ENCODE peak calls at places on chromosomes 3 and 15, in four cellular contexts. P is H1, V is IMR-90, A is neuronal stem cell. N is an unnamed sample.

GRCh38 chr15:98440917-98441316 is 207.4 kb upstream of the IGF1R start:
- DNase-seq in P (no peak), V (no peak), A (no peak), N (no peak)

GRCh38 chr3:4261411-4261810 is 41.8 kb upstream of the SETMAR start:
- DNase-seq in P (no peak), V (no peak), A (no peak), N (no peak)

GRCh38 chr15:74050127-74050526 is 32.2 kb downstream of the GOLGA6A start:
- DNase-seq in P (no peak), V (no peak), A (no peak), N (no peak)

GRCh38 chr3:61118830-61119229 is 132.4 kb downstream of the FHIT start:
- DNase-seq in P (no peak), V (no peak), A (no peak), N (no peak)

GRCh38 chr3:2771193-2771592 is 339.0 kb downstream of the IL5RA start:
- DNase-seq in P (no peak), V (no peak), A (no peak), N (no peak)

GRCh38 chr3:188656196-188656982 is 502.4 kb downstream of the LPP start:
- DNase-seq in P (no peak), V (peak), A (no peak), N (peak)

GRCh38 chr3:168249048-168249538 is 153.4 kb upstream of the GOLIM4 start:
- DNase-seq in P (no peak), V (peak), A (no peak), N (no peak)

GRCh38 chr15:66292261-66293084 is 895 bp upstream of the DIS3L start:
- DNase-seq in P (no peak), V (no peak), A (no peak), N (no peak)

GRCh38 chr3:50550079-50550736 is 17.3 kb downstream of the C3orf18 start:
- DNase-seq in P (no peak), V (peak), A (peak), N (peak)

GRCh38 chr3:74500257-74500656 is 114.2 kb downstream of the CNTN3 start:
- DNase-seq in P (no peak), V (peak), A (no peak), N (no peak)

GRCh38 chr3:135528638-135529037 is 436.9 kb upstream of the PPP2R3A start:
- DNase-seq in P (no peak), V (no peak), A (no peak), N (no peak)

GRCh38 chr3:58105196-58105595 is 97.0 kb downstream of the FLNB start:
- DNase-seq in P (no peak), V (no peak), A (no peak), N (peak)

GRCh38 chr3:195885036-195885871 is 23.1 kb downstream of the TNK2 start:
- DNase-seq in P (no peak), V (no peak), A (no peak), N (no peak)

GRCh38 chr15:58701376-58701775 is 48.1 kb downstream of the ADAM10 start:
- DNase-seq in P (no peak), V (no peak), A (no peak), N (no peak)

GRCh38 chr3:44983413-44984040 is 7.5 kb downstream of the EXOSC7 start:
- DNase-seq in P (no peak), V (no peak), A (no peak), N (no peak)

GRCh38 chr3:167941234-167941995 is 154.3 kb downstream of the GOLIM4 start:
- DNase-seq in P (no peak), V (peak), A (no peak), N (peak)

GRCh38 chr15:55514414-55514850 is 6.4 kb upstream of the DNAAF4 start:
- DNase-seq in P (no peak), V (no peak), A (no peak), N (peak)

GRCh38 chr15:31024330-31024729 is 32.9 kb upstream of the MTMR10 start:
- DNase-seq in P (peak), V (peak), A (peak), N (peak)

GRCh38 chr3:148816971-148817519 is 10.6 kb upstream of the CPB1 start:
- DNase-seq in P (no peak), V (no peak), A (no peak), N (no peak)

GRCh38 chr3:27729748-27730611 is 7.9 kb upstream of the EOMES start:
- DNase-seq in P (no peak), V (no peak), A (no peak), N (no peak)

GRCh38 chr3:172125053-172125452 is 85.7 kb downstream of the FNDC3B start:
- DNase-seq in P (no peak), V (no peak), A (no peak), N (no peak)

GRCh38 chr3:45048244-45048643 is 22.1 kb downstream of the CLEC3B start:
- DNase-seq in P (no peak), V (peak), A (no peak), N (no peak)

GRCh38 chr15:99613887-99614642 is 48.3 kb downstream of the MEF2A start:
- DNase-seq in P (no peak), V (peak), A (no peak), N (peak)

GRCh38 chr3:126111566-126112475 is 27.9 kb upstream of the SLC41A3 start:
- DNase-seq in P (no peak), V (no peak), A (no peak), N (no peak)

GRCh38 chr15:79919749-79920511 is 23.1 kb upstream of the MTHFS start:
- DNase-seq in P (no peak), V (no peak), A (no peak), N (no peak)

GRCh38 chr3:146972726-146973125 is 367.6 kb upstream of the PLSCR5 start:
- DNase-seq in P (no peak), V (peak), A (no peak), N (peak)

GRCh38 chr3:194880940-194881925 is 195.6 kb downstream of the FAM43A start:
- DNase-seq in P (no peak), V (no peak), A (no peak), N (no peak)

GRCh38 chr15:90083419-90083818 is 18.8 kb downstream of the IDH2 start:
- DNase-seq in P (no peak), V (no peak), A (no peak), N (no peak)

GRCh38 chr3:113249111-113249510 is 37.8 kb downstream of the BOC start:
- DNase-seq in P (no peak), V (peak), A (no peak), N (peak)

GRCh38 chr3:81799403-81799802 is 38.0 kb upstream of the GBE1 start:
- DNase-seq in P (no peak), V (no peak), A (no peak), N (no peak)

GRCh38 chr3:32419766-32420137 is 28.1 kb downstream of the CMTM7 start:
- DNase-seq in P (no peak), V (no peak), A (no peak), N (no peak)

GRCh38 chr3:169365993-169366915 is 297.3 kb downstream of the MECOM start:
- DNase-seq in P (no peak), V (no peak), A (no peak), N (no peak)

GRCh38 chr15:68272797-68273271 is 4.7 kb upstream of the FEM1B start:
- DNase-seq in P (no peak), V (peak), A (no peak), N (no peak)

DNA sequence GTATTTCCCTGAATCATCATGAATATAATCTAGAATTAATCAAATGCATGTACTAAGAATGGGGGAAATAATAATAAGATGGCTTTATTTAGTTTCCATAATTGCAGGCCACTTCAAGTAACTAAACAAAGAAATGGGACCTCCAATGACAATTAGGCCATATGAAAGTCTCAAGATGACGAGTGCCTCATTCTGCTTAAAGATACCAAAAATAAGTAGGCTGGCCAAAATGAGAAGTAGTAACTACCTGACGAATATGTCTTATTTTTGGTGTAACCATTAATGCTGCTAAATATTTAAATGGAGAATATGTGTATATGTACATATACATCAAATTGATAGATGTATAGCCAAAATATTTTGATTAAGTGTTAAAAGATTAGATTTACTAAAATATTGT is 932.6 kb downstream of the EPHA3 start:
- DNase-seq in P (no peak), V (no peak), A (no peak), N (no peak)
- H3K18ac ChIP-seq in P (no peak), V (no peak), A (no peak), N (no peak)

GRCh38 chr15:29143293-29143692 is 126.3 kb downstream of the NSMCE3 start:
- DNase-seq in P (no peak), V (no peak), A (no peak), N (no peak)

GRCh38 chr15:29140475-29141172 is 129.0 kb downstream of the NSMCE3 start:
- DNase-seq in P (no peak), V (no peak), A (no peak), N (no peak)

GRCh38 chr15:29141908-29142747 is 127.5 kb downstream of the NSMCE3 start:
- DNase-seq in P (no peak), V (no peak), A (no peak), N (no peak)

GRCh38 chr15:29139540-29140459 is 129.8 kb downstream of the NSMCE3 start:
- DNase-seq in P (peak), V (peak), A (peak), N (no peak)

DNA sequence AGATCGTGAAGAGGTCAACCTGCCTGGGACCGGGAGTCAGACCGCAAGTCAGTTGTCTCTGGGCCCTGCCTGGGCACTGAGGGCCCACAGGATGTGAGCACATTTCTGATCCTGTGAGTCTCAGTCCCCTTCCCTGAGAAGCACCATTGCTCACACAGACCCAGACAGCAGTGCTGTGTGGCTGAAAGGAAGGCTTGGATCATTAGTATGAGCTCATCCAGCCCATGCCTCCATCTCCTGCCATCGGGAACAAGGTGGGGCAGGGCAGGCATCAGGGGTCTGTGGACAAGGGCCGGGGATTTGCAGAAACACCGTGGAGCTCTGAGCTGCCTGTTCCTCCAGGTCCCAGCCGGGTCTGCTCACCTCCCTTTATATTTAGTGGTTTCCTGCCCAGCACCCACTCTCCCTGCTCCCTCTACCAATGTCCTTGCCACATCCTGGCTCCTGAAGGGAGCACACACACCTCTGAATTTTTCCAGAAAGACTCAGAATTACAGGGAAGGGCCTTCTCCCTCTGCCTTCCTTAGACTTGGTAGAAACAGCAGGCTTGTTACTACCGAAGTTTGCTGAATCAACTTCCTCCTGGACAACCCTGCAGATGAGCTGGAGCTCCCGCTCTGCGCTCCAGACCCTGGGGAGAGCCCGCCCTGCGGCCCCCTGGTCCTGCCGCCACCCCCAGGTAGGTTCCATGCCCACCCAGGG is 128.3 kb downstream of the NSMCE3 start:
- DNase-seq in P (no peak), V (no peak), A (no peak), N (no peak)
- H3K18ac ChIP-seq in P (peak), V (no peak), A (peak), N (no peak)

DNA sequence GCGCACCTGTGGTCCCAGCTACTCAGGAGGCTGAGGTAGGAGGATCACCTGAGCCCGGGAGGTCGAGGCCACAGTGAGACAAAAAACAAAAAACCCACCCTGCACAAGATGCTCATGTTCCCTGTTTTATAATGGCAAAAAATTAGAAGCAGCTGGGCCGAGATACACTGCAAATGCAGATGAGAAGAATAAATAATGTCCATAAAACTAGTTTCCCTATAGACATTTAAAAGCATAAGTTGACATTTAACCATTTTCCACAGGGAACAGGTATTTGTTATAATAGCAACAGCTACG is 537 bp upstream of the SCAP start:
- DNase-seq in P (no peak), V (no peak), A (no peak), N (no peak)
- H3K18ac ChIP-seq in P (no peak), V (no peak), A (peak), N (no peak)

GRCh38 chr3:141360888-141361598 is 7.3 kb upstream of the ZBTB38 start:
- DNase-seq in P (no peak), V (peak), A (peak), N (peak)
- H3K18ac ChIP-seq in P (peak), V (peak), A (no peak), N (no peak)

DNA sequence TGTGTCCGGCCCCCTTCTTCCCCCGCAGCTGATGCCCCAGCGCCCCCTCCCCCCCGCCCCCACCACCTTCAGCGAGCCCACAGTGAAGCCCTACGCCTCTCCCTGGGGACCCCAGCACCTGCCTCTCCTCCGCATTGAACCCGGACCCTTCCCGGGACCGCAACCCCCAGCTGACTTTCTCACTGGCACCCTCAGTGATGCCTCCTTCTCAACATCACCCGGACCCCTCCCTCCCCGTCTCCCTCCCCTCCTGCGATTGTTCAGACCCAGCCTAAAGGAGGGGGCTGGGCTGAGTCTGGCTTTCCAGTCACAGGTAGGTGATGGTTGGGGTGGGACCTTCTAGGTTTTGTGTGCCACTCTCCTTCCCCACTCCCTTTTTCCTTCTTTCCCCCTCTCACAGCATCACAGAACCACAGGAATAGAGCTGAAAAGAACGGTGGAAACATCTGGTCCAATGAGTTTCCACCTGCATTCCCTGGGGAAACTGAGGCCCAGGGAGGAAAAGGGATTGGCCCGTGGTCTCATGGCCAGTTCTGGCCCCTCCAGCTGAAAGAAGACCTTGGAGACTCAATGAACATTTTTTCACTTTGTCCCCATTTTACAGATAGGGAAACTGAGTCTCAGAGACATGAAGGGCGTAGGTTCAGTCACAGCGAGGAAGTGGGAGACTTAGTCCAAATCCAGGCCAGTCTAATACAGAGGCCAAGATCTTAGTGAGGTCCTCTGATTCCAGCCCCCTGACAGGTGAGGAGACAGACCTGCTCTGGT is 828 bp downstream of the CAND2 start:
- DNase-seq in P (no peak), V (no peak), A (no peak), N (no peak)
- H3K18ac ChIP-seq in P (no peak), V (no peak), A (peak), N (no peak)

GRCh38 chr3:184566441-184567414 is 5.1 kb downstream of the EPHB3 start:
- DNase-seq in P (no peak), V (no peak), A (no peak), N (no peak)
- H3K18ac ChIP-seq in P (no peak), V (peak), A (peak), N (peak)

GRCh38 chr3:55485208-55485791 is 1.8 kb downstream of the WNT5A start:
- DNase-seq in P (no peak), V (peak), A (peak), N (peak)

GRCh38 chr3:55484741-55485207 is 2.3 kb downstream of the WNT5A start:
- DNase-seq in P (no peak), V (no peak), A (no peak), N (no peak)

GRCh38 chr3:55487376-55488241 is 503 bp upstream of the WNT5A start:
- DNase-seq in P (no peak), V (peak), A (peak), N (peak)

GRCh38 chr3:55486857-55487375 is at the start of gene WNT5A:
- DNase-seq in P (no peak), V (no peak), A (peak), N (no peak)

DNA sequence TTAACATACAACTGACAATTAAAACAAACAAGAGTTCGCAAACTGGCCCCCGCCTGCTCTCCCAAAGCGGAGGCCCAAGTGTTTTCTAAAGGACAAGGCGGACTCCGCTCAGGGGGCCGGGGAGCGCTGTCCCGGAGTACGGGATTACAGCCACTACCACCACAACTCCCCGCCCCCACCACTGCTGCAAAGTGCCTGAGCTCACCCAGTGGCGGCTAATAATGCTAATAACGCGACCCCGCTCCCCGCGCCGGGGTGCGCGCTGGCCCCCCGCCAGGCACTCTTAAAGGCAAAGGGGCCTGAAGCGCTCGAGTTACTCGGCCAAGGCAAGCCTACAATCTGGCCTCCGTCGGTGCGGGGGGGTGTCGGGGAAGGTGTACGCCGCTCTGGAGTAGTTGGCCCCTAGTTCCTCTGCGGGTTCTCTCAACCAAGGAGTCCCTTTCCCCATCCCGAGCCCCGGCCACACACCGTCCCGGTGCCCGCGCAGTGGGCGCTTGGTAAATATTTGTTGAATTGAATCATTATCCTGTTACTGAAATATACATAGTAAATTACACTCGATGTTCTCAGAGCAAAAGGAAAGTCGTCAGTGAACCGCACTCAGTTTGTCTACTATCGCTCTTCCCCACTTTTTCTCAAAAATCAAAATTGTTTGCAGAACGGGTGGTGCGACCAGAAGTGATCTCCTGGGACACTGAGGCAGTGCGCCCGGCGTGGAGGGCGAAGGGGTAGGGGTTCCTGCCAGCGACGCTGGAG is 827 bp downstream of the WNT5A start:
- DNase-seq in P (no peak), V (peak), A (peak), N (no peak)
- H3K18ac ChIP-seq in P (peak), V (peak), A (peak), N (peak)

DNA sequence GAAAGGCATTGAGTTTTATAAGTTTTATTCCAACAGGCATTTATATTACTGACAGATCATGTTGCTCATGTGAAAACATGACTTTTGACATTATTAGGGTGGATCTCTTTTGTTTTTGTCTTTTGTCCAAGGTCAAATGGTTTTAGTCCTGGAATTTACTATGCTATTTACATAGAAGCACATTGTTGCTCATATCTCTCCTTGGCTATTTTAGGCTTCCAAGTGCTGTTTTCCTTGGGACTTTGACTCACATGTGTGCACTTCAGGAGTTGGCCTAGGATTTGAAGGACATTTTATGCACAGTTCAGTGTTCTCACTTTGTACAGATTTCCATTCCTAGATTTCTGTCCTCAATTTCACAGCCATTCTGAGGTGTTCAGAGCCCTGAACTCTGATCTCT is 225.7 kb downstream of the PYDC2 start:
- DNase-seq in P (no peak), V (no peak), A (no peak), N (no peak)
- H3K18ac ChIP-seq in P (peak), V (no peak), A (no peak), N (no peak)

GRCh38 chr3:52705438-52705687 is 228 bp downstream of the GLT8D1 start:
- DNase-seq in P (no peak), V (no peak), A (no peak), N (no peak)
- H3K18ac ChIP-seq in P (no peak), V (peak), A (peak), N (peak)

DNA sequence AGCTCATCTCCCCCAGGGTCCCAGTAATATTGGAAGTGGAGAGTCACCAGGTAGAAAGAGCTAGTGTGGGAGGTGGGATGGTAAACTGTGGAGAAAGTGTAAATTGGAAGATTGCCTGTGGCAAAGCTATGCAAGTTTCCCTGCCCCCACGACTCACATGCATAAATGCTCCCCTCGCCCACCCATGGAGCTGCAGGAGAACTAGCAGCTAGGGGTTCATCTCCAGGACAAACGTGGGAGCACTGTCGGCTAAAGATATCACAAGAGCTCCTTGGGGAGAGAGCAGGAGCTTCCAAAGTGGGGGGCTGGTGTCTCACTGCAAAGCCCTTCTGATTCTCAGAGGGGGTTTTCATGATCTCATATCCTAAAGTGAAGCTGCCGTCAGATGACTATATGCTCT is 91.4 kb upstream of the PLCL2 start:
- DNase-seq in P (no peak), V (no peak), A (no peak), N (no peak)
- H3K18ac ChIP-seq in P (no peak), V (no peak), A (no peak), N (no peak)